ENCODE peak calls at places on chromosome 10, in six cellular contexts. One of them, this sample, is unnamed.
A peak's percentile ranks its signal among the peaks of the same experiment; 100 is the strongest.

GRCh38 chr10:89431977-89432376 is 17.6 kb downstream of the IFIT5 start:
- DNase-seq in Panc1: no peak
- DNase-seq in fibroblast of lung: peak; percentile 36
- DNase-seq in choroid plexus epithelial cell: peak; percentile 95
- DNase-seq in EL: peak; percentile 69
- DNase-seq in M059J: peak; percentile 73
- DNase-seq in this sample: peak; percentile 81

GRCh38 chr10:97025613-97026242 is 160.0 kb downstream of the SLIT1 start:
- DNase-seq in Panc1: no peak
- DNase-seq in fibroblast of lung: peak; percentile 66
- DNase-seq in choroid plexus epithelial cell: peak; percentile 75
- DNase-seq in EL: peak; percentile 40
- DNase-seq in M059J: no peak
- DNase-seq in this sample: peak; percentile 21

GRCh38 chr10:32253300-32253699 is 93.7 kb downstream of the EPC1 start:
- DNase-seq in Panc1: no peak
- DNase-seq in fibroblast of lung: no peak
- DNase-seq in choroid plexus epithelial cell: no peak
- DNase-seq in EL: peak; percentile 25
- DNase-seq in M059J: peak; percentile 16
- DNase-seq in this sample: no peak

GRCh38 chr10:95864906-95865813 is 42.6 kb upstream of the CC2D2B start:
- DNase-seq in Panc1: peak; percentile 46
- DNase-seq in fibroblast of lung: peak; percentile 87
- DNase-seq in choroid plexus epithelial cell: peak; percentile 95
- DNase-seq in EL: peak; percentile 71
- DNase-seq in M059J: peak; percentile 49
- DNase-seq in this sample: peak; percentile 67

GRCh38 chr10:21860718-21861117 is 142.8 kb downstream of the DNAJC1 start:
- DNase-seq in Panc1: no peak
- DNase-seq in fibroblast of lung: no peak
- DNase-seq in choroid plexus epithelial cell: peak; percentile 21
- DNase-seq in EL: peak; percentile 1
- DNase-seq in M059J: peak; percentile 45
- DNase-seq in this sample: peak; percentile 92

GRCh38 chr10:20110435-20111119 is 294.3 kb downstream of the PLXDC2 start:
- DNase-seq in Panc1: no peak
- DNase-seq in fibroblast of lung: no peak
- DNase-seq in choroid plexus epithelial cell: no peak
- DNase-seq in EL: no peak
- DNase-seq in M059J: no peak
- DNase-seq in this sample: no peak

GRCh38 chr10:59873924-59874323 is 32.4 kb downstream of the CCDC6 start:
- DNase-seq in Panc1: no peak
- DNase-seq in fibroblast of lung: no peak
- DNase-seq in choroid plexus epithelial cell: no peak
- DNase-seq in EL: no peak
- DNase-seq in M059J: no peak
- DNase-seq in this sample: no peak

GRCh38 chr10:13956826-13957225 is 370.1 kb downstream of the PRPF18 start:
- DNase-seq in Panc1: no peak
- DNase-seq in fibroblast of lung: peak; percentile 94
- DNase-seq in choroid plexus epithelial cell: peak; percentile 95
- DNase-seq in EL: peak; percentile 38
- DNase-seq in M059J: no peak
- DNase-seq in this sample: no peak

GRCh38 chr10:95290801-95291633 is at the start of gene PDLIM1:
- DNase-seq in Panc1: no peak
- DNase-seq in fibroblast of lung: peak; percentile 33
- DNase-seq in choroid plexus epithelial cell: peak; percentile 65
- DNase-seq in EL: peak; percentile 73
- DNase-seq in M059J: peak; percentile 67
- DNase-seq in this sample: peak; percentile 16

GRCh38 chr10:63866075-63866746 is 345.0 kb downstream of the REEP3 start:
- DNase-seq in Panc1: peak; percentile 38
- DNase-seq in fibroblast of lung: peak; percentile 58
- DNase-seq in choroid plexus epithelial cell: peak; percentile 74
- DNase-seq in EL: peak; percentile 60
- DNase-seq in M059J: peak; percentile 41
- DNase-seq in this sample: peak; percentile 22

GRCh38 chr10:32972929-32973328 is 14.9 kb upstream of the ITGB1 start:
- DNase-seq in Panc1: no peak
- DNase-seq in fibroblast of lung: no peak
- DNase-seq in choroid plexus epithelial cell: no peak
- DNase-seq in EL: no peak
- DNase-seq in M059J: no peak
- DNase-seq in this sample: peak; percentile 46

GRCh38 chr10:132793213-132793612 is 7.3 kb upstream of the NKX6-2 start:
- DNase-seq in Panc1: no peak
- DNase-seq in fibroblast of lung: no peak
- DNase-seq in choroid plexus epithelial cell: no peak
- DNase-seq in EL: no peak
- DNase-seq in M059J: no peak
- DNase-seq in this sample: no peak

GRCh38 chr10:48821692-48822091 is 117.9 kb downstream of the LRRC18 start:
- DNase-seq in Panc1: no peak
- DNase-seq in fibroblast of lung: no peak
- DNase-seq in choroid plexus epithelial cell: no peak
- DNase-seq in EL: no peak
- DNase-seq in M059J: no peak
- DNase-seq in this sample: no peak

GRCh38 chr10:12358863-12359647 is 9.7 kb downstream of the CAMK1D start:
- DNase-seq in Panc1: no peak
- DNase-seq in fibroblast of lung: no peak
- DNase-seq in choroid plexus epithelial cell: no peak
- DNase-seq in EL: no peak
- DNase-seq in M059J: no peak
- DNase-seq in this sample: no peak

GRCh38 chr10:119737827-119738226 is 12.0 kb downstream of the INPP5F start:
- DNase-seq in Panc1: no peak
- DNase-seq in fibroblast of lung: peak; percentile 88
- DNase-seq in choroid plexus epithelial cell: peak; percentile 89
- DNase-seq in EL: peak; percentile 86
- DNase-seq in M059J: peak; percentile 79
- DNase-seq in this sample: peak; percentile 87

GRCh38 chr10:97851341-97852001 is 1.8 kb downstream of the GOLGA7B start:
- DNase-seq in Panc1: no peak
- DNase-seq in fibroblast of lung: no peak
- DNase-seq in choroid plexus epithelial cell: no peak
- DNase-seq in EL: no peak
- DNase-seq in M059J: no peak
- DNase-seq in this sample: no peak

GRCh38 chr10:99906470-99906869 is 103.3 kb downstream of the DNMBP start:
- DNase-seq in Panc1: peak; percentile 42
- DNase-seq in fibroblast of lung: peak; percentile 88
- DNase-seq in choroid plexus epithelial cell: peak; percentile 98
- DNase-seq in EL: peak; percentile 87
- DNase-seq in M059J: peak; percentile 100
- DNase-seq in this sample: peak; percentile 97

GRCh38 chr10:132112611-132113010 is 46.9 kb downstream of the JAKMIP3 start:
- DNase-seq in Panc1: no peak
- DNase-seq in fibroblast of lung: no peak
- DNase-seq in choroid plexus epithelial cell: no peak
- DNase-seq in EL: no peak
- DNase-seq in M059J: no peak
- DNase-seq in this sample: no peak

GRCh38 chr10:63563623-63564022 is 42.4 kb downstream of the REEP3 start:
- DNase-seq in Panc1: no peak
- DNase-seq in fibroblast of lung: no peak
- DNase-seq in choroid plexus epithelial cell: no peak
- DNase-seq in EL: no peak
- DNase-seq in M059J: peak; percentile 20
- DNase-seq in this sample: no peak

GRCh38 chr10:91316486-91316885 is 93.7 kb upstream of the HECTD2 start:
- DNase-seq in Panc1: no peak
- DNase-seq in fibroblast of lung: peak; percentile 54
- DNase-seq in choroid plexus epithelial cell: no peak
- DNase-seq in EL: no peak
- DNase-seq in M059J: no peak
- DNase-seq in this sample: no peak

GRCh38 chr10:63611078-63611477 is 89.9 kb downstream of the REEP3 start:
- DNase-seq in Panc1: no peak
- DNase-seq in fibroblast of lung: peak; percentile 64
- DNase-seq in choroid plexus epithelial cell: peak; percentile 51
- DNase-seq in EL: peak; percentile 50
- DNase-seq in M059J: peak; percentile 25
- DNase-seq in this sample: peak; percentile 34

GRCh38 chr10:5314866-5315265 is 49.9 kb upstream of the UCN3 start:
- DNase-seq in Panc1: no peak
- DNase-seq in fibroblast of lung: no peak
- DNase-seq in choroid plexus epithelial cell: no peak
- DNase-seq in EL: no peak
- DNase-seq in M059J: no peak
- DNase-seq in this sample: no peak

GRCh38 chr10:132703305-132704007 is 82.5 kb downstream of the NKX6-2 start:
- DNase-seq in Panc1: no peak
- DNase-seq in fibroblast of lung: no peak
- DNase-seq in choroid plexus epithelial cell: no peak
- DNase-seq in EL: no peak
- DNase-seq in M059J: no peak
- DNase-seq in this sample: no peak

GRCh38 chr10:4176500-4177281 is 391.7 kb upstream of the KLF6 start:
- DNase-seq in Panc1: no peak
- DNase-seq in fibroblast of lung: no peak
- DNase-seq in choroid plexus epithelial cell: no peak
- DNase-seq in EL: no peak
- DNase-seq in M059J: no peak
- DNase-seq in this sample: no peak

GRCh38 chr10:61052469-61053205 is 108.7 kb upstream of the RHOBTB1 start:
- DNase-seq in Panc1: no peak
- DNase-seq in fibroblast of lung: no peak
- DNase-seq in choroid plexus epithelial cell: no peak
- DNase-seq in EL: peak; percentile 10
- DNase-seq in M059J: no peak
- DNase-seq in this sample: no peak

GRCh38 chr10:76050291-76050625 is 618.8 kb downstream of the LRMDA start:
- DNase-seq in Panc1: no peak
- DNase-seq in fibroblast of lung: no peak
- DNase-seq in choroid plexus epithelial cell: no peak
- DNase-seq in EL: no peak
- DNase-seq in M059J: no peak
- DNase-seq in this sample: no peak